ENCODE peak calls at places on chromosomes 6 and 20, in ten cellular contexts. V is sigmoid colon; J is A172; Z is ureter; T is sciatic nerve; P is NK-92 treated with Interleukin-12 subunit alpha and Interleukin-12 subunit beta, amount 100 ng/mL, for 24 hours; N is GM20000; I is breast epithelium; Y is effector memory CD4-positive, alpha-beta T cell; U is activated naive CD4-positive, alpha-beta T cell treated with anti-CD3 and anti-CD28 coated beads for 36 hours. F is an unnamed sample.

GRCh38 chr20:37885593-37886507 is 17.1 kb upstream of the VSTM2L start:
- DNase-seq in V (no peak), Y (no peak), P (no peak), N (no peak), T (no peak), Z (no peak), J (no peak), U (no peak), I (no peak), F (no peak)

GRCh38 chr6:128641701-128642100 is 121.3 kb upstream of the PTPRK start:
- DNase-seq in N (no peak), I (no peak), J (no peak), P (no peak), V (no peak), Z (no peak), U (no peak), Y (no peak), T (no peak), F (no peak)

GRCh38 chr6:27940766-27941165 is 16.3 kb upstream of the OR2B6 start:
- DNase-seq in I (no peak), J (peak), N (no peak), U (no peak), Z (no peak), P (no peak), Y (no peak), T (no peak), V (no peak), F (no peak)

GRCh38 chr6:8029243-8029870 is 34.8 kb downstream of the BLOC1S5 start:
- DNase-seq in Z (no peak), N (no peak), Y (no peak), P (no peak), T (no peak), J (no peak), I (no peak), U (no peak), V (no peak), F (no peak)

GRCh38 chr20:48008850-48009535 is 223.7 kb upstream of the SULF2 start:
- DNase-seq in T (no peak), Y (no peak), Z (no peak), V (no peak), J (no peak), P (no peak), N (no peak), I (no peak), U (no peak), F (no peak)

GRCh38 chr6:13248053-13248452 is 80.3 kb downstream of the TBC1D7 start:
- DNase-seq in V (no peak), U (no peak), J (no peak), T (no peak), Z (no peak), P (no peak), N (no peak), Y (no peak), I (no peak), F (no peak)

GRCh38 chr6:104814743-104815142 is 45.0 kb downstream of the HACE1 start:
- DNase-seq in J (no peak), N (no peak), U (peak), V (no peak), Y (no peak), Z (no peak), T (no peak), P (no peak), I (no peak), F (no peak)

GRCh38 chr6:151807513-151808330 is at the start of gene ESR1:
- DNase-seq in Y (no peak), T (peak), Z (no peak), N (peak), I (peak), V (peak), J (no peak), U (peak), P (no peak), F (peak)

GRCh38 chr6:71012871-71013456 is 56.1 kb upstream of the B3GAT2 start:
- DNase-seq in P (no peak), T (no peak), V (no peak), I (no peak), U (peak), J (peak), Y (peak), N (peak), Z (no peak), F (peak)

GRCh38 chr6:164404802-164405488 is 904.5 kb downstream of the C6orf118 start:
- DNase-seq in Z (no peak), Y (no peak), U (no peak), I (no peak), P (no peak), N (no peak), T (no peak), J (no peak), V (no peak), F (no peak)

GRCh38 chr6:139119553-139119952 is 15.3 kb upstream of the HECA start:
- DNase-seq in N (no peak), J (no peak), I (no peak), T (no peak), V (no peak), U (no peak), Z (no peak), Y (no peak), P (no peak), F (no peak)